ENCODE peak calls at places on chromosome 13, in ten cellular contexts. A is heart right ventricle; V is H1; J is aorta; L is trophoblast cell; M is RWPE2; T is prostate gland; S is breast epithelium; G is psoas muscle; X is effector memory CD4-positive, alpha-beta T cell. F is an unnamed sample. For H3K4me1 and H3K27me3, the result is how much of the 10 kb centered on the place peaks cover.

GRCh38 chr13:113845723-113846638 is 17.9 kb downstream of the GAS6 start:
- DNase-seq in A (no peak), M (peak), S (no peak), T (no peak), X (no peak), V (no peak), G (no peak), L (no peak), J (no peak), F (peak)

GRCh38 chr13:102915393-102915792 is 69.6 kb downstream of the ERCC5 start:
- DNase-seq in L (no peak), X (no peak), S (no peak), A (no peak), M (no peak), G (no peak), T (no peak), V (no peak), J (no peak), F (no peak)

GRCh38 chr13:70732611-70733010 is 624.4 kb upstream of the KLHL1 start:
- DNase-seq in S (no peak), T (no peak), X (no peak), G (no peak), V (no peak), M (no peak), J (no peak), L (no peak), A (no peak), F (no peak)

GRCh38 chr13:111241006-111241755 is 79.3 kb upstream of the TEX29 start:
- DNase-seq in L (no peak), M (no peak), V (no peak), G (no peak), T (no peak), A (no peak), S (no peak), X (no peak), J (no peak), F (no peak)

GRCh38 chr13:110799246-110800236 is 86.0 kb downstream of the ING1 start:
- DNase-seq in J (peak), A (no peak), G (peak), V (no peak), M (no peak), S (no peak), T (no peak), X (no peak), L (no peak), F (peak)

GRCh38 chr13:60013166-60013565 is 150.6 kb downstream of the DIAPH3 start:
- DNase-seq in S (no peak), G (no peak), L (no peak), T (no peak), J (no peak), M (no peak), X (no peak), A (no peak), V (no peak), F (no peak)

GRCh38 chr13:94408300-94409036 is 71.0 kb downstream of the DCT start:
- DNase-seq in V (no peak), X (no peak), J (no peak), A (no peak), G (no peak), T (no peak), S (no peak), M (no peak), L (no peak), F (no peak)

GRCh38 chr13:113862766-113863510 is 938 bp downstream of the GAS6 start:
- DNase-seq in S (peak), J (peak), V (no peak), G (peak), X (no peak), M (peak), T (no peak), A (no peak), L (peak), F (peak)

GRCh38 chr13:83798731-83799130 is 83.5 kb downstream of the SLITRK1 start:
- DNase-seq in X (no peak), V (no peak), T (no peak), A (no peak), M (no peak), G (no peak), J (no peak), S (no peak), L (no peak), F (no peak)

GRCh38 chr13:30744056-30744684 is 8.8 kb downstream of the ALOX5AP start:
- DNase-seq in L (peak), V (no peak), G (no peak), M (no peak), J (peak), A (no peak), S (peak), T (peak), X (peak), F (no peak)

GRCh38 chr13:42835012-42835411 is 53.6 kb downstream of the FAM216B start:
- DNase-seq in S (no peak), T (no peak), V (no peak), X (no peak), A (no peak), L (no peak), J (no peak), G (no peak), M (no peak), F (no peak)

GRCh38 chr13:57787058-57787791 is 155.7 kb downstream of the PCDH17 start:
- DNase-seq in A (no peak), G (no peak), X (no peak), J (no peak), S (no peak), T (no peak), L (no peak), M (no peak), V (peak), F (no peak)

GRCh38 chr13:97307882-97308624 is 85.9 kb downstream of the MBNL2 start:
- DNase-seq in G (no peak), J (no peak), A (peak), V (no peak), L (peak), M (no peak), S (peak), X (no peak), T (no peak), F (peak)

GRCh38 chr13:59276436-59276835 is 887.3 kb downstream of the DIAPH3 start:
- DNase-seq in G (no peak), X (no peak), M (no peak), A (no peak), L (peak), V (no peak), S (no peak), T (no peak), J (no peak), F (no peak)

GRCh38 chr13:20142927-20143480 is 17.8 kb downstream of the GJA3 start:
- DNase-seq in S (no peak), L (no peak), X (no peak), V (no peak), T (no peak), J (no peak), G (no peak), M (no peak), A (no peak), F (no peak)

GRCh38 chr13:49502954-49503353 is 7.2 kb downstream of the PHF11 start:
- DNase-seq in M (no peak), X (no peak), A (no peak), S (no peak), V (no peak), L (no peak), T (no peak), J (no peak), G (no peak), F (peak)

GRCh38 chr13:45994752-45995151 is 57.8 kb downstream of the ZC3H13 start:
- DNase-seq in V (no peak), M (no peak), T (no peak), S (no peak), A (no peak), J (no peak), L (no peak), X (no peak), G (no peak), F (no peak)

GRCh38 chr13:56706485-56706884 is 434.2 kb upstream of the PRR20A start:
- DNase-seq in S (no peak), L (peak), T (no peak), J (no peak), X (no peak), V (no peak), G (no peak), A (no peak), M (no peak), F (no peak)

GRCh38 chr13:23701191-23701590 is 131.0 kb downstream of the TNFRSF19 start:
- DNase-seq in G (no peak), V (no peak), J (no peak), S (no peak), A (no peak), T (no peak), M (no peak), L (no peak), X (no peak), F (no peak)

GRCh38 chr13:80338781-80339577 is 1.9 kb downstream of the SPRY2 start:
- DNase-seq in S (peak), M (peak), X (no peak), J (peak), A (peak), L (peak), V (no peak), T (peak), G (peak), F (peak)

GRCh38 chr13:107258599-107259187 is 690.8 kb upstream of the ARGLU1 start:
- DNase-seq in T (no peak), M (peak), V (no peak), S (no peak), G (no peak), J (no peak), L (no peak), A (no peak), X (no peak), F (no peak)

GRCh38 chr13:68996671-68997030 is 1111.0 kb upstream of the ATXN8OS start:
- DNase-seq in J (no peak), S (no peak), M (no peak), G (no peak), T (no peak), L (no peak), X (no peak), V (no peak), A (no peak), F (no peak)

GRCh38 chr13:86986448-86986847 is 684.7 kb upstream of the SLITRK5 start:
- DNase-seq in A (no peak), L (no peak), T (no peak), X (no peak), M (no peak), J (no peak), S (no peak), V (no peak), G (no peak), F (no peak)

GRCh38 chr13:42396501-42396900 is 124.5 kb downstream of the AKAP11 start:
- DNase-seq in X (no peak), A (no peak), T (no peak), J (no peak), V (no peak), S (no peak), M (no peak), G (no peak), L (no peak), F (no peak)

GRCh38 chr13:93963266-93964131 is 516.0 kb downstream of the DCT start:
- DNase-seq in G (no peak), M (no peak), T (no peak), A (no peak), X (no peak), S (no peak), J (no peak), V (no peak), L (peak), F (no peak)

DNA sequence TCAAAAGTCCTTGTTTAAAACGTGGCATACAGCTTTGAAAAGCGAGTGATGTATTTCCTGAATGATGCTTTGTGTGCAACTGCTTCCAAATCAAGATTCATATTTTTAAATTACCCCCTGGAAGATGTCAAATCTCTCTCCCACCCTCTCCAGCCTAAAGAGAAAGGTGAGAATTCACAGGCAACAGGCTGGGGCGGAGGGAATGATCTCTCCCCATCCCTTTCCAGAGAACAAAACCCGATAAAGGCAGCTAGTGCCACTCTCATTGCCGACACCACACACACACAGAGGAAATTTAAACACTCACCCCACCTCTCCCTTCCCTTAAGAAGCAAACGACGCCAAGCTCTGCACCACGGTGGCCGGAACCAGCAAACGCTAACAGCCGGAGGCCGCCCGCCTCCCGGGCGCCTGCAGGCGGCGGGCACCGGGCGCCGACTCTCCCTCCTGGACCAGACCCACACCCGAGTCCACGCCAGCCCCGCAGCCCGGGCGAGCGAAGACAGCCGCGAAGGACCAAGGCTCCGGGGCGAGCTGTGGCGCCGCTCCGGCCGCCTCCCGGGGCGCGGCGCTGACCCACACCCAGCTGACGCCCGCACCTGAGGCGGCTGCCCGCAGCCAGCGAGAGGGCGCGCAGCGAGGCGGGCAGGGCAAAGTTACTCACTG is 485 bp downstream of the LNX2 start:
- DNase-seq in G (peak), M (no peak), X (peak), V (no peak), L (peak), A (peak), S (peak), T (peak), J (no peak), F (peak)
- H3K4me1 ChIP-seq in G (under half), M (under half), X (under half), V (under half), L (under half), A (under half), S (under half), T (under half), J (under half), F (under half)

GRCh38 chr13:28013482-28013881 is 25.0 kb upstream of the URAD start:
- DNase-seq in T (no peak), V (no peak), J (no peak), X (no peak), G (no peak), L (no peak), S (no peak), A (no peak), M (no peak), F (no peak)
- H3K27me3 ChIP-seq in T (under half), V (under half), J (under half), X (under half), G (under half), L (under half), S (under half), A (half or more), M (under half), F (under half)

DNA sequence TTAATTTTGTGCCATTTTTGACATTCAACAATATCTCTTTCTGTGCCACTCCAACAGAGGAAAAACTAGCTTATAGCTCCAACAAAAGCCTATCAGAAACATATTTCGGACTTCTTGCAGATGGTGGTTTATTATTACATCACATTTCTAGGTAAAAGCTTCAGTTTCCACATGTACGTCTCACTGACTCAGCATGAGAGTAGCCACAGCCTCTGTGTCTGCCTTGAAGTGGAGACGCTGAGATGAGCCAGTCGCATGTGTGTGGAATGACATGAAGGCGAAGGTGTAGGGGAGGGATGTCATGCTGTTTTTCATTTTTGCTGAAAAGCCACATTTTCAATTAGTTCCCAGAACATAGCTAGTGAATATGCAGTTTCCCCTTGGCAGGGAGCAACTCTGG is 598.6 kb downstream of the EFNB2 start:
- DNase-seq in X (no peak), L (peak), V (no peak), T (no peak), S (no peak), G (no peak), A (no peak), J (no peak), M (no peak), F (no peak)
- H3K4me1 ChIP-seq in X (under half), L (under half), V (under half), T (under half), S (under half), G (under half), A (under half), J (under half), M (under half), F (under half)

DNA sequence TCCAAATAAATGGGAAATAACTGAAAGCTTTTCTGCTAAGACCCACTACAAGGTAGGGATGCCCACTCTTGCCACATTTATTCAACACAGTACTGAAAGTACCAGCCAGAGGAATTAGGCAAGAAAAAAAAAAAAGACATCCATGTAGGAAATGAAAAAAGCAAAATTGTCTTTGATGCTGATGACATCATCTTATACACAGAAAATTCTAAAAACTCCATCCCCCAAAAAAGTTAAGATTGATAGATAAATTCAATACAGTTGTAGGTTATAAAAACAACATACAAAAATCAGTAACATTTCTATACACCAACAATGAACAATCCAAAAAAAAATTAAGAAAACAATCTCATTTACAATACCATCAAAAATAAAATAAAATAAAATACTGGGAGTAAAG is 330.4 kb downstream of the RBM26 start:
- DNase-seq in V (no peak), A (no peak), X (no peak), M (no peak), S (no peak), J (no peak), G (no peak), L (no peak), T (no peak), F (no peak)
- H3K27me3 ChIP-seq in V (under half), A (under half), X (under half), M (under half), S (under half), J (under half), G (under half), L (under half), T (under half), F (under half)

GRCh38 chr13:73073050-73073449 is 14.2 kb downstream of the KLF5 start:
- DNase-seq in X (no peak), T (no peak), L (peak), J (no peak), M (no peak), V (no peak), S (no peak), G (no peak), A (no peak), F (no peak)
- H3K4me1 ChIP-seq in X (under half), T (under half), L (under half), J (under half), M (half or more), V (under half), S (under half), G (under half), A (under half), F (under half)

DNA sequence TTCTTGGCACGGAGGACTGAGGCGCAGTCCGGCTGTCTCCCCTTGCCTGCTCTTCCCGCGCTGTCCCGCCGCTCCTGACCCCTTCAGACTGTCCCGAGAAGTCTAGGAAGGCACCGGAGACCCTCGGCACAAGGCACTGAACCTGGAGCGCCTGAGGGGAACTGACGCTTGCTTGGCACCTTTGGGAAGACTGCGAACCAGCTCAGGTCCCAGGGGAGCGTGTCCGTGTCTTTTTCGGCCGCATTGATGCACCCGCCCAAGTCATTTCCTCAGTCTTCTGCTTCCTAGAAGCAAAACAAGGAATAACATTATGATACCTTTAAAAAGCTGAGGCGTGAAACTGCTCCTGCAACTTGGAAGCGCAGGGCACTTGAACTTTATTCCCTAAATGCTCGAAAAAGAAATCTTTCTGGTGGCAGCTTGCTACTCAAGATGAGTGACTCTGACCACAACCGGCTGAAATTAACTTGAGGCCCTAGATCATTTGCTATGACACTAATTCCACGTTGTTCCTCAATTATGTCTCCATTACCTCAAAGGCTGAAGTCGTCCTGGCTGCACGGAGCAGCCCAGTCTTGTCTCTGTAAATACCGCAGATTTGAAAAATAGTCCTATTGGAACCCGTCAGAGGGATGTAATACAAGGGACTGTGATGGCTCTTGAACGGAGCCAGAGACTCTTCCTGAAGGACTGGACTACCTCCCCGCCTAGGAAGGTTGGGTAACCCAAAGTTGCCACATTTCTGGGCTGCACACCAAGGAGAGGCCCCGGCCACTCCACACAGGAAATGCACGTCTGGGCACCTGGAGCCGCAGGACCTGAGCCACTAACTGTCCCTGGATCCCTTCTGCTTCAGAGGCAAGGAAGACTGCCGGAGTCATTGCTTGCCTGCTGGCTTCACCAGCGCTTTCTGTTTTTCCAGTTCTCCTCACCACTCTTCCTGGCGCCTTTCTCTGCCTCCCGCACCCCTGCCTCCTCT is 947 bp upstream of the FLT1 start:
- DNase-seq in T (no peak), M (no peak), S (peak), L (peak), V (no peak), A (no peak), X (no peak), J (no peak), G (no peak), F (no peak)
- H3K27me3 ChIP-seq in T (under half), M (half or more), S (under half), L (under half), V (under half), A (half or more), X (under half), J (under half), G (half or more), F (under half)

GRCh38 chr13:99433543-99434075 is 67.7 kb upstream of the TM9SF2 start:
- DNase-seq in G (no peak), L (no peak), T (no peak), X (no peak), S (no peak), M (no peak), V (no peak), A (no peak), J (no peak), F (no peak)
- H3K4me1 ChIP-seq in G (under half), L (under half), T (under half), X (under half), S (under half), M (under half), V (under half), A (under half), J (under half), F (under half)

GRCh38 chr13:25494708-25495411 is 123.1 kb downstream of the ATP8A2 start:
- DNase-seq in S (no peak), A (no peak), V (no peak), L (no peak), X (no peak), G (no peak), M (no peak), J (no peak), T (no peak), F (no peak)

GRCh38 chr13:25489238-25489637 is 117.5 kb downstream of the ATP8A2 start:
- DNase-seq in V (no peak), L (no peak), G (no peak), J (no peak), A (no peak), M (no peak), X (no peak), S (no peak), T (no peak), F (no peak)

GRCh38 chr13:25490236-25490635 is 118.5 kb downstream of the ATP8A2 start:
- DNase-seq in J (no peak), X (no peak), L (no peak), S (no peak), M (no peak), V (no peak), T (no peak), A (no peak), G (no peak), F (no peak)

GRCh38 chr13:25493930-25494707 is 122.3 kb downstream of the ATP8A2 start:
- DNase-seq in T (no peak), X (no peak), J (no peak), A (no peak), S (no peak), G (no peak), V (no peak), L (no peak), M (no peak), F (no peak)
- H3K27me3 ChIP-seq in T (under half), X (under half), J (under half), A (under half), S (under half), G (under half), V (under half), L (under half), M (under half), F (under half)

DNA sequence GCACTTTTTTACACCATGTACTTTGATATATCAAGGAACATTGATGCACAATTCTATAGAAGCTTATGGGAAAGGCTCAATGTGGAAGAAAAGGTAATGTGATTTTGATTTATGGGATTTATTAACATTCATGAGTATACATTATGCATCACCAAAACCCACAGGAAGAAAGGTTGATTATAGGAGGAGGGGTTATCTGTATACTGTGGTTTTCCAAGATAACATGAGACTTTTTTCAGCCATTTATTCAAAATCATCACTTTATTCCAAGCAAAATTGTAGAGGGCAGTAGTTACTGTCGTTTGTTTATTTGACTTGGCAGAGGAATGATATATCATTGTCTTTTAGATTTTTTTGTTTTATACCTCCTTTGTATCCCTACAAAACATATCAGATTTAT is 54.9 kb downstream of the WDFY2 start:
- DNase-seq in T (no peak), X (no peak), M (no peak), A (no peak), J (no peak), V (no peak), L (no peak), S (no peak), G (no peak), F (no peak)
- H3K4me1 ChIP-seq in T (under half), X (under half), M (half or more), A (under half), J (under half), V (under half), L (under half), S (under half), G (under half), F (under half)

F was measured in right cardiac atrium.